ENCODE peak calls at places on chromosomes 13 and 19, in five cellular contexts. M is suprapubic skin, L is sigmoid colon, C is esophagus muscularis mucosa, N is K562. B is an unnamed sample.

GRCh38 chr19:3580156-3580955 is 4.9 kb upstream of the GIPC3 start:
- DNase-seq in N (peak), L (no peak), M (no peak), C (no peak), B (no peak)

GRCh38 chr13:42753697-42754096 is 27.7 kb upstream of the FAM216B start:
- DNase-seq in M (no peak), L (no peak), C (no peak), N (no peak), B (no peak)

GRCh38 chr19:56097306-56097705 is 23.8 kb downstream of the ZNF787 start:
- DNase-seq in L (no peak), C (no peak), N (no peak), M (no peak), B (peak)

GRCh38 chr13:67642638-67643037 is 412.5 kb upstream of the PCDH9 start:
- DNase-seq in L (no peak), M (no peak), C (no peak), N (no peak), B (no peak)

GRCh38 chr19:39078436-39079200 is 5.5 kb upstream of the ACP7 start:
- DNase-seq in C (no peak), N (no peak), M (no peak), L (no peak), B (no peak)

GRCh38 chr19:48330012-48330681 is 4.8 kb downstream of the EMP3 start:
- DNase-seq in C (no peak), L (peak), N (no peak), M (peak), B (peak)

GRCh38 chr19:9498183-9498902 is at the start of gene ZNF560:
- DNase-seq in N (peak), L (no peak), C (no peak), M (no peak), B (no peak)

GRCh38 chr19:48237057-48237456 is 18.7 kb downstream of the CARD8 start:
- DNase-seq in C (no peak), N (no peak), L (no peak), M (no peak), B (no peak)

GRCh38 chr13:90562388-90562787 is 785.1 kb upstream of the MIR17HG start:
- DNase-seq in L (no peak), C (no peak), N (no peak), M (no peak), B (no peak)

GRCh38 chr13:51336746-51337145 is 2.7 kb upstream of the SERPINE3 start:
- DNase-seq in L (no peak), C (peak), N (no peak), M (no peak), B (no peak)
- TF ChIP-seq POLR2AphosphoS5 in L (no peak), C (no peak), N (no peak), M (no peak), B (no peak)

GRCh38 chr13:93762703-93763102 is 536.1 kb downstream of the GPC6 start:
- DNase-seq in N (no peak), L (no peak), C (no peak), M (no peak), B (no peak)
- TF ChIP-seq POLR2AphosphoS5 in N (no peak), L (no peak), C (no peak), M (no peak), B (no peak)

GRCh38 chr13:110809871-110810486 is 96.5 kb downstream of the ING1 start:
- DNase-seq in M (no peak), C (no peak), L (no peak), N (no peak), B (no peak)

GRCh38 chr13:110811008-110811720 is 97.7 kb downstream of the ING1 start:
- DNase-seq in C (no peak), L (no peak), N (no peak), M (no peak), B (no peak)

GRCh38 chr13:110806636-110807035 is 93.1 kb downstream of the ING1 start:
- DNase-seq in C (no peak), N (no peak), M (no peak), L (no peak), B (no peak)

GRCh38 chr13:110811751-110812110 is 98.2 kb downstream of the ING1 start:
- DNase-seq in L (no peak), C (no peak), M (no peak), N (no peak), B (no peak)

DNA sequence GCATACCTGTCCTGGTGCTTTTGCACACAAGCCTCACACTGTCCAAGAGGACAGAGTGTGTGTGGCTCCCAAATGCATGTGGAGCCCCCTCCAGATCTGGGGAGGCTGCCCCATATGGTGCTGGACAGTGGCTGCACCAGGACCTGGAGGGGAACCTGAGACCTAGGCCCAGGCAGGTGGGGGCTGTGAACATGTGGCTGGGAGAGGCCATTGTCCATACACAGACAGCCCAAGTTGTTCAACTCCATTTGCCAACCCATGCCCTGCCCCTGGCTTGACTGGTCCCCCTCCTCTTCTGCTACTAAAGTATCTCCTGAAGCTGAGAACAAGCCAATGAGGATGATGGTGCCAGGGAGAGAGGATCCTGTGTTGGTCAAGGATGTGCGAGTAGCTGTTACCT is 94.0 kb downstream of the ING1 start:
- DNase-seq in C (no peak), M (no peak), N (no peak), L (no peak), B (no peak)
- TF ChIP-seq POLR2AphosphoS5 in C (no peak), M (no peak), N (no peak), L (no peak), B (no peak)

DNA sequence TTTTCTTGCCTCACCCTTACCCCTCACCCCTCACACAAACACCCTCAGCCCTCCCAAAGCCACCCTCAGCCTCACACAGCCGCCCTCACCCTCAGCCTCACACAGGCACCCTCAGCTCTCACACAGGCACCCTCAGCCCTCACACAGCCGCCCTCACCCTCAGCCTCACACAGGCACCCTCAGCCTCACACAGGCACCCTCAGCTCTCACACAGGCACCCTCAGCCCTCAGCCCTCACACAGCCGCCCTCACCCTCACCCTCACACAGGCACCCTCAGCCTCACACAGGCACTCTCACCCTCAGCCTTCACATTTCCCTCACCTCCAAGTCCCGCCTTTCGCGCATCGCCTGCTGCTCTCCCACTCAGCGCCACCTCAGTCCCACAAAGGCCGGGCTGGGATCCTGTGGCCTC is 287 bp upstream of the ZSCAN22 start:
- DNase-seq in L (no peak), N (no peak), C (no peak), M (no peak), B (no peak)
- TF ChIP-seq POLR2AphosphoS5 in L (no peak), N (no peak), C (no peak), M (no peak), B (no peak)

GRCh38 chr19:17232258-17232657 is 6.2 kb downstream of the OCEL1 start:
- DNase-seq in L (no peak), N (no peak), M (no peak), C (no peak), B (no peak)

GRCh38 chr19:17236831-17237543 is 8.7 kb downstream of the NR2F6 start:
- DNase-seq in C (no peak), L (no peak), N (no peak), M (no peak), B (no peak)

GRCh38 chr19:17235618-17236413 is 9.8 kb downstream of the OCEL1 start:
- DNase-seq in L (peak), M (no peak), C (no peak), N (peak), B (peak)

GRCh38 chr19:17236414-17236716 is 9.4 kb downstream of the NR2F6 start:
- DNase-seq in N (no peak), C (no peak), M (no peak), L (no peak), B (no peak)

DNA sequence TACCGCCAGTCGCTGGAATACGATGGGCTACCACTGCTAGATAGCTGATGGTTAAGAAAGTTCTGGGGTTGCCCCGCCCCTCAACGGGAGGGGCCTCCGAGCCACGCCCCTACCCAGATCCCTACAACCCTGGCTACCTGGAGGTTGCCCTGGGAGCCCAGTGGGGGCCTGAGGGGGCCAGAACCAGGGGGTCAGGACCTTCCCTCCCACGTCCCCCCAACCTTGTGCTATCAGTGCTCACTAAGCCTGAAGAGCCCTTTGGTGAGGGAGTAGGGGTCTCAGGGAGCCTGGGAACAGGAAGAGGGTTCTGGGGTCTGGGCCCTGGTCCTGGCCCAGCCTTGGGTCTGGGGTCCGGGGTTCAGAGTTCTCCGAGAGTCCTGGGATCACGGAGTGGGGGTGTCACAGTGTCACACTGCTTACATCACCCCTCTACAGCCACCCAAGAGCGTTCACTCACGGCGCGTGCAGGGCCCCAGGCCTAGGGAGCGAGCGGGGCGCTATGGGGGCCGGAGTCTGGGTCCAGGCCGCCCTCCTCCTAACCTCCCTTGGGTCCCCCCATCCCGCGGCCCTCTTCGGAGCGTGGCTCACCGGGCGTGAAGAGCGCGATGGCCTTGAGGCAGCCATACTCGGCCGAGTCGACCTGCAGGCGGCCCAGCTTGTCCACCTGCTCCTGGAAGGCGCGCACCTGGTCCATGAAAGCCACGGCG is 9.0 kb downstream of the OCEL1 start:
- DNase-seq in N (peak), M (no peak), L (peak), C (no peak), B (peak)
- TF ChIP-seq POLR2AphosphoS5 in N (peak), M (no peak), L (no peak), C (no peak), B (no peak)

DNA sequence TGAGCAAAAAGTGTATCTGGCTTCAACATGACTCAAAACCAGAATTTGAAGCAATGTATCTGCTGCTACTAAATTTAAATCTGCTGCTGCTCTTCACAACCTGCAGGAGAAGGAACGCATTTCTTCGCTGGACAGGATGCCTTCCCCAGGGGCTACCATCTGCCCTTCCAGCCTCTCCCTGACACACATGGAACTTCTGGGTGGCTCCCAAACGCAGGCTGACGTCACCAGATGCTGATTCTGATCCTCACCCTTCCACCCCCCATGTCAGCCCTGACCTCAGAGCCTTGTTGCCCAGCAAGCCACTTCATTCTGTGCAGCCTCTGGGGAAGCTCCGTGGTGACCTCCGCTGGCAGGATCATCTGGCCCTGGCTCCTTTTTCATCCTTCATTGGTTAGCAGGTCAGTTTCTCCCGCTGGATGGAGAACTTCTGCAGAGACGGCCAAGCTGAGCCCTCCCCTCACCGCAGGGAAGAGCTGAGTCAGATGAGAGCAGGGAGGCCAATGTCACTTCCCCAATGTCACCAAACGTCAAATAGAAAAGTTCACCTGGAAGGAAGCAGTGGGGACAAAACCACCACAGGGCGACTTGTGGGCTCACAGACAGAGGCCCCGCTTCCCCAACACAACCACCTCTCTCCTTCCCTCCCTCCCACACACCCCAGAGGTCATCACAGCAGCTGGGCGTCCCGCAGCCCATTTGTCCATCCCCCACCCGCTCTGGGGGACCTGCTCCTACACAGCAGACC is 14.0 kb upstream of the RAB20 start:
- DNase-seq in L (no peak), C (no peak), N (peak), M (no peak), B (peak)
- TF ChIP-seq POLR2AphosphoS5 in L (no peak), C (no peak), N (no peak), M (no peak), B (no peak)

GRCh38 chr13:110289174-110289573 is 17.8 kb downstream of the COL4A1 start:
- DNase-seq in C (no peak), L (peak), M (no peak), N (no peak), B (no peak)

GRCh38 chr13:110289661-110290060 is 17.3 kb downstream of the COL4A1 start:
- DNase-seq in C (no peak), L (peak), M (no peak), N (no peak), B (no peak)

GRCh38 chr13:110285991-110286923 is 20.7 kb downstream of the COL4A1 start:
- DNase-seq in N (no peak), M (no peak), C (no peak), L (peak), B (no peak)

GRCh38 chr13:110284809-110285519 is 22.0 kb downstream of the COL4A1 start:
- DNase-seq in M (no peak), N (no peak), C (no peak), L (peak), B (no peak)

GRCh38 chr13:110287031-110287828 is 19.7 kb downstream of the COL4A1 start:
- DNase-seq in N (no peak), M (no peak), C (no peak), L (peak), B (no peak)
- TF ChIP-seq POLR2AphosphoS5 in N (no peak), M (no peak), C (no peak), L (no peak), B (no peak)

DNA sequence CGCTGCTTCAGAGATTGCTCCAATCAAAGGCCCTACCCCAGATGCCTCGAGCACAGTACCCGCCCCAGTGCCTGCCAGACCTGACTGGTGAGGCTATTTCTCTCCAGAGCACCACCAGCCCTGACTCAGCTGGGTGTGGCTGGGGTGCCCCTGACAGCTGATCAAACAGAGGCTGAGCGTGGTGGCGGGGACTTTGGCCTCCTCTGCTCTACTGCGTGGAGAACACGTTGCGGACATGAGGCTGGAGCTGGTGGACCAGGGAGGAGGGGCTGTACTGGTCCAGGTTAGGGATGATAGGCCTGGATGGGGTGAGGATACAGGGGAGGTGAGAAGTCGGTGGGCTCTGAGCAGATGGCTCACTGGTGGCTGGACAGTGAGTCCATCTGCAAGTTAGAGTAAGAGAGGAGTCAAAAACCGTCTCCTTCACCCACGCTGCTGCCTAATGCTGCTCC is 3.5 kb upstream of the DOCK6 start:
- DNase-seq in C (no peak), N (peak), M (no peak), L (no peak), B (no peak)
- TF ChIP-seq POLR2AphosphoS5 in C (no peak), N (no peak), M (no peak), L (no peak), B (no peak)

GRCh38 chr19:1069009-1069779 is 2.2 kb downstream of the ARHGAP45 start:
- DNase-seq in M (peak), L (no peak), C (peak), N (no peak), B (peak)
- TF ChIP-seq POLR2AphosphoS5 in M (no peak), L (no peak), C (no peak), N (no peak), B (peak)

DNA sequence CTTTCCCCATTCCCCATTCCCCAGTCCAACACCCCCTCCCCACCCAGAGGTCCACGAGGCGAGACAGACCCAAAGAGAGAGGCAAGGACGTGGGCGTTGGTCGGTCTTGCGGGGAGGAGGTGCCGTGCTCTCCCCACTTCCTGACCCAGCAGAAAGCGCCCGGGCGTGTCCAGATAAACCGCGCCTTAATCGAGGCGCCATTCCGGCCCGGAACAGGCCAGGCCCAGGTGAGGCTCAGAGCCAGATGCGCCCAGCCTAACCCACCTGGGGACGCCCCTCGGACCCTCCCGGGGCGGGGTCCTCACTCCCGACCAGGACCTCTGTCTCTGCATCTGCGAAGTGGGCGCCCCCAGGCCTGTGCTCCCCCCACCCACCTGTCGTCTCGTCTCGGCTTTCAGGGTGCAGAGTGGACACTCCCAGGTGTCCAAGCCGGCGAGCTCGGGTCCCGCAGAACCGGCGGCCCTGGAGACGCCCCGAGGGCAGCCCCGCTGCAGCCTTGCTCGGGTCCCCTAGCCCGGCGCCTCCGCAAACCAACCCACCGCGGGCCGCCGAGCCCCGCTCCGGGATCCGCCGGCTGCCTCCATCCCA is 5.1 kb upstream of the ONECUT3 start:
- DNase-seq in N (peak), M (no peak), C (no peak), L (no peak), B (peak)
- TF ChIP-seq POLR2AphosphoS5 in N (no peak), M (no peak), C (no peak), L (no peak), B (no peak)